ENCODE peak calls at places on chromosomes 13 and 19, in five cellular contexts. Y is H1, X is upper lobe of left lung, T is suprapubic skin, B is GM12878. E is an unnamed sample.

GRCh38 chr19:51507209-51507608 is 5.6 kb upstream of the SIGLEC12 start:
- DNase-seq in Y (no peak), X (no peak), T (no peak), B (no peak), E (no peak)

GRCh38 chr13:102584423-102584822 is 12.4 kb upstream of the TPP2 start:
- DNase-seq in Y (no peak), X (no peak), T (no peak), B (no peak), E (no peak)

GRCh38 chr19:9916719-9917118 is 19.6 kb downstream of the OLFM2 start:
- DNase-seq in Y (no peak), X (no peak), T (no peak), B (no peak), E (no peak)

GRCh38 chr19:45362291-45362690 is 8.1 kb downstream of the ERCC2 start:
- DNase-seq in Y (no peak), X (no peak), T (no peak), B (no peak), E (no peak)

GRCh38 chr19:48611872-48612271 is 3.0 kb downstream of the FAM83E start:
- DNase-seq in Y (no peak), X (no peak), T (no peak), B (no peak), E (no peak)

GRCh38 chr13:19957320-19958118 is 1.0 kb upstream of the ZMYM2 start:
- DNase-seq in Y (peak; percentile 86), X (peak; percentile 84), T (peak; percentile 90), B (peak; percentile 60), E (peak; percentile 82)

GRCh38 chr19:14632286-14632685 is 42.4 kb downstream of the ADGRE3 start:
- DNase-seq in Y (no peak), X (no peak), T (no peak), B (peak; percentile 40), E (no peak)

GRCh38 chr13:105573134-105573533 is 962.3 kb downstream of the EFNB2 start:
- DNase-seq in Y (no peak), X (no peak), T (no peak), B (no peak), E (no peak)

GRCh38 chr19:40799558-40800338 is 757 bp downstream of the EGLN2 start:
- DNase-seq in Y (peak; percentile 73), X (peak; percentile 69), T (no peak), B (no peak), E (no peak)

GRCh38 chr19:35718345-35719041 is 690 bp downstream of the KMT2B start:
- DNase-seq in Y (peak; percentile 62), X (peak; percentile 35), T (peak; percentile 81), B (no peak), E (peak; percentile 49)

GRCh38 chr19:41426952-41427646 is at the start of gene B3GNT8:
- DNase-seq in Y (peak; percentile 88), X (peak; percentile 94), T (peak; percentile 92), B (no peak), E (peak; percentile 94)

GRCh38 chr19:28042516-28042915 is 1170.4 kb downstream of the UQCRFS1 start:
- DNase-seq in Y (no peak), X (no peak), T (no peak), B (no peak), E (no peak)

GRCh38 chr13:35347679-35348205 is 128.7 kb downstream of the MAB21L1 start:
- DNase-seq in Y (no peak), X (no peak), T (no peak), B (no peak), E (no peak)

GRCh38 chr19:18109731-18110671 is 12.4 kb downstream of the MAST3 start:
- DNase-seq in Y (peak; percentile 84), X (peak; percentile 85), T (no peak), B (no peak), E (peak; percentile 77)

GRCh38 chr13:87810920-87811344 is 139.8 kb downstream of the SLITRK5 start:
- DNase-seq in Y (no peak), X (no peak), T (no peak), B (no peak), E (no peak)

GRCh38 chr13:93522486-93522885 is 295.9 kb downstream of the GPC6 start:
- DNase-seq in Y (no peak), X (no peak), T (no peak), B (no peak), E (no peak)

GRCh38 chr19:8132858-8133458 is 16.4 kb downstream of the FBN3 start:
- DNase-seq in Y (no peak), X (no peak), T (no peak), B (no peak), E (no peak)

GRCh38 chr19:17496337-17496997 is 15.0 kb upstream of the PGLS start:
- DNase-seq in Y (peak; percentile 95), X (peak; percentile 88), T (peak; percentile 85), B (peak; percentile 63), E (peak; percentile 81)

GRCh38 chr13:50805805-50806204 is 37.7 kb downstream of the DLEU7 start:
- DNase-seq in Y (no peak), X (no peak), T (no peak), B (no peak), E (no peak)

DNA sequence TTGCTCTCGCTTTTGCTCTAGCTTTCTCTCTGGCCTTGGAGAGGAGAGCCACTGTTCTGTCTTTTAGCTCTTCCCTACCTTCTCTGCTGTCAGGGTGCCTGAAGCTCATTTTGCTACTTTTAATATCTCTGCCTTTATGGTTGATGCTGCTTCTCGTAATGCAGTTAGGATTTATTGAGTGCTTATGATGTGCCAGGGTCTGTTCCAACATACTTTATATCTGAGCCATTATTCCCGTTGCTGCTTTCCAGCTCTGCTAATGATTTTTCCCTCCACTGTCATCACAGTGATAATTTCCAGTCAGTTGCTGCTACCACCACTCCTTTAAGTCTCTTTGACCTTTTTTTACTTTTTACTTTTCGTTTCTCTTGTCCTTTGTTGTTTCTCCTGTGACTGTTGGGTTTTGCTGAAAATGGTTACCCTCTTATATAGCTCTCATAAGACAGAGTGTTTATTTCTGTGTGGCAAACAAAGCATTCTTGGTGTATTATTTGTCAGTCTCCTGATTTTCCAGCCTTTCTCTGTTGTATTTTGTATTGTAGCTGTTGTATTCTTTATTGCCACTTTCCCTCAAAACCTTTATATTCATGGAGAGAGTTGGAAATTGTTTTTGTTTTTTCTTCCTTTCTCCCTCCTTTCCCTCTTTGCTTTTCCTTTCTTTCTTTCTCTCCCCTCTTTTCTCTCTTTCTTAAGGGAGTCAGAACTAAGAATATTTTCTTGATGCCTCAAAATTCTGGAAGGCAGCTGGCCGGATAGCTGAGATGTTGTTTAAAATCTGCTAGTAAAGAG is 37.4 kb downstream of the COG6 start:
- DNase-seq in Y (no peak), X (no peak), T (no peak), B (no peak), E (no peak)
- TF ChIP-seq POLR2AphosphoS5 in Y (no peak), X (no peak), T (no peak), B (no peak), E (peak; percentile 66)

GRCh38 chr19:1882786-1883692 is 2.3 kb downstream of the ABHD17A start:
- DNase-seq in Y (no peak), X (no peak), T (no peak), B (no peak), E (no peak)

GRCh38 chr19:1880611-1881392 is 4.5 kb downstream of the ABHD17A start:
- DNase-seq in Y (no peak), X (no peak), T (no peak), B (no peak), E (no peak)

GRCh38 chr19:1884291-1884718 is 991 bp downstream of the ABHD17A start:
- DNase-seq in Y (no peak), X (no peak), T (no peak), B (no peak), E (peak; percentile 47)

GRCh38 chr19:1883784-1884183 is 1.5 kb downstream of the ABHD17A start:
- DNase-seq in Y (no peak), X (no peak), T (no peak), B (no peak), E (no peak)

GRCh38 chr19:1882089-1882785 is 3.1 kb downstream of the ABHD17A start:
- DNase-seq in Y (no peak), X (no peak), T (no peak), B (no peak), E (peak; percentile 51)
- H3K4me3 ChIP-seq in Y (no peak overlapping the region), X (peak overlapping the region; percentile 71), T (peak overlapping the region; percentile 98), B (peak overlapping the region; percentile 55), E (no peak overlapping the region)

GRCh38 chr13:48864100-48864499 is 111.6 kb upstream of the FNDC3A start:
- DNase-seq in Y (no peak), X (no peak), T (no peak), B (no peak), E (no peak)
- TF ChIP-seq EP300 in Y (no peak), X (no peak), T (no peak), B (no peak), E (no peak)

DNA sequence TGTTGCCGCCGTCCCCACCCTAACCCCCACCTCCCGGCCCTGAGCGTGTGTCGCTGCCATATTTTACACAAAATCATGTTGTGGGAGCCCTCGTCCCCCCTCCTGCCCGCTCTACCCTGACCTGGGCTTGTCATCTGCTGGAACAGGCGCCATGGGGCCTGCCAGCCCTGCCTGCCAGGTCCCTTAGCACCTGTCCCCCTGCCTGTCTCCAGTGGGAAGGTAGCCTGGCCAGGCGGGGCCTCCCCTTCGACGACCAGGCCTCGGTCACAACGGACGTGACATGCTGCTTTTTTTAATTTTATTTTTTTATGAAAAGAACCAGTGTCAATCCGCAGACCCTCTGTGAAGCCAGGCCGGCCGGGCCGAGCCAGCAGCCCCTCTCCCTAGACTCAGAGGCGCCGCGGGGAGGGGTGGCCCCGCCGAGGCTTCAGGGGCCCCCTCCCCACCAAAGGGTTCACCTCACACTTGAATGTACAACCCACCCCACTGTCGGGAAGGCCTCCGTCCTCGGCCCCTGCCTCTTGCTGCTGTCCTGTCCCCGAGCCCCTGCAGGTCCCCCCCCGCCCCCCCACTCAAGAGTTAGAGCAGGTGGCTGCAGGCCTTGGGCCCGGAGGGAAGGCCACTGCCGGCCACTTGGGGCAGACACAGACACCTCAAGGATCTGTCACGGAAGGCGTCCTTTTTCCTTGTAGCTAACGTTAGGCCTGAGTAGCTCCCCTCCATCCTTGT is 6.4 kb downstream of the YIPF2 start:
- DNase-seq in Y (no peak), X (no peak), T (no peak), B (no peak), E (no peak)
- TF ChIP-seq POLR2AphosphoS5 in Y (peak; percentile 59), X (no peak), T (no peak), B (no peak), E (no peak)

GRCh38 chr19:34577056-34577455 is 95.5 kb downstream of the WTIP start:
- DNase-seq in Y (no peak), X (no peak), T (no peak), B (no peak), E (no peak)
- H3K4me3 ChIP-seq in Y (no peak overlapping the region), X (no peak overlapping the region), T (no peak overlapping the region), B (no peak overlapping the region), E (no peak overlapping the region)

GRCh38 chr13:21733475-21734311 is 62.8 kb downstream of the FGF9 start:
- DNase-seq in Y (no peak), X (no peak), T (no peak), B (no peak), E (no peak)
- TF ChIP-seq EP300 in Y (no peak), X (no peak), T (no peak), B (no peak), E (no peak)

GRCh38 chr19:12606796-12607195 is 3.8 kb downstream of the ZNF490 start:
- DNase-seq in Y (no peak), X (no peak), T (no peak), B (no peak), E (no peak)

GRCh38 chr19:12610540-12611360 is at the start of the genes ZNF490 and ZNF791:
- DNase-seq in Y (peak; percentile 97), X (peak; percentile 99), T (peak; percentile 100), B (peak; percentile 89), E (peak; percentile 99)

DNA sequence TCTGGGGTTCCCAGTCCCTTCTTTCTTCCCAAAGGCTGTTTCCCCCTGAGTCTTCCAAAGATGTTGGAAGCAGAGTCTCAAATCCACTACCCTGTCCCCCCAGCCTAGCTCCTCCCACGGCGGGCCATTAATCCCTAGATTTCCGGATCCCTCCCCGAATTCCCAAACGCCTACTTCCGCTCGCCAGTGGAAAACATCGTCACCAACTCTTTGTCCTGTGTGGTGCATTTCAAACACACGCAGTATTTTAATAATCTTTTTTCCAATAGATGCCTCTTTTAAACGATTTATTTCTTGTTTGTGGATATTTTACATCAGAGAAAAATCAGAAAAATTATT is 610 bp downstream of the ZNF791 start:
- DNase-seq in Y (peak; percentile 62), X (peak; percentile 61), T (peak; percentile 90), B (no peak), E (peak; percentile 77)
- TF ChIP-seq POLR2AphosphoS5 in Y (no peak), X (no peak), T (no peak), B (no peak), E (peak; percentile 4)

E was measured in transverse colon.